ENCODE peak calls at places on chromosomes 2 and 18, in ten cellular contexts. A, V, Q, Y, F, X, E, Z, R and T are unnamed samples.

GRCh38 chr2:37832590-37833197 is 92.4 kb upstream of the RMDN2 start:
- DNase-seq in A (peak; percentile 80), V (peak; percentile 90), Q (peak; percentile 92), Y (peak; percentile 84), F (peak; percentile 92), X (peak; percentile 88), E (peak; percentile 71), Z (peak; percentile 85), R (peak; percentile 86), T (no peak)

GRCh38 chr2:24214880-24215279 is 40.0 kb downstream of the FAM228A start:
- DNase-seq in A (no peak), V (no peak), Q (no peak), Y (no peak), F (no peak), X (no peak), E (no peak), Z (no peak), R (no peak), T (no peak)

GRCh38 chr2:182784777-182785176 is 68.7 kb downstream of the DNAJC10 start:
- DNase-seq in A (no peak), V (peak; percentile 36), Q (no peak), Y (peak; percentile 36), F (no peak), X (no peak), E (peak; percentile 28), Z (peak; percentile 18), R (no peak), T (no peak)

GRCh38 chr2:98773907-98774306 is 43.0 kb upstream of the MGAT4A start:
- DNase-seq in A (no peak), V (no peak), Q (no peak), Y (no peak), F (no peak), X (no peak), E (no peak), Z (no peak), R (no peak), T (no peak)

GRCh38 chr2:145106293-145106692 is 586.4 kb upstream of the ZEB2 start:
- DNase-seq in A (no peak), V (no peak), Q (no peak), Y (no peak), F (no peak), X (no peak), E (no peak), Z (no peak), R (no peak), T (peak; percentile 43)

GRCh38 chr2:236607471-236608307 is 38.1 kb downstream of the ACKR3 start:
- DNase-seq in A (no peak), V (no peak), Q (no peak), Y (peak; percentile 11), F (no peak), X (no peak), E (no peak), Z (peak; percentile 88), R (no peak), T (peak; percentile 82)

GRCh38 chr2:15971351-15971750 is 31.0 kb downstream of the MYCN start:
- DNase-seq in A (no peak), V (no peak), Q (no peak), Y (no peak), F (no peak), X (no peak), E (no peak), Z (no peak), R (no peak), T (no peak)

GRCh38 chr2:68915345-68915841 is 37.3 kb downstream of the GKN2 start:
- DNase-seq in A (no peak), V (no peak), Q (no peak), Y (no peak), F (no peak), X (no peak), E (no peak), Z (no peak), R (no peak), T (no peak)

GRCh38 chr18:36814994-36815393 is 13.8 kb downstream of the TPGS2 start:
- DNase-seq in A (no peak), V (peak; percentile 59), Q (no peak), Y (no peak), F (no peak), X (no peak), E (no peak), Z (no peak), R (no peak), T (no peak)

GRCh38 chr2:226684563-226684959 is 115.1 kb downstream of the IRS1 start:
- DNase-seq in A (no peak), V (no peak), Q (no peak), Y (no peak), F (no peak), X (no peak), E (no peak), Z (no peak), R (no peak), T (no peak)

GRCh38 chr2:216849987-216850386 is 9.9 kb downstream of the TNP1 start:
- DNase-seq in A (no peak), V (no peak), Q (no peak), Y (no peak), F (peak; percentile 30), X (no peak), E (no peak), Z (no peak), R (no peak), T (peak; percentile 52)

GRCh38 chr2:98391581-98392270 is 45.5 kb downstream of the CNGA3 start:
- DNase-seq in A (no peak), V (no peak), Q (peak; percentile 73), Y (no peak), F (no peak), X (no peak), E (no peak), Z (no peak), R (no peak), T (no peak)

GRCh38 chr2:153431114-153431513 is 47.4 kb downstream of the RPRM start:
- DNase-seq in A (no peak), V (no peak), Q (no peak), Y (no peak), F (no peak), X (no peak), E (no peak), Z (no peak), R (no peak), T (no peak)

GRCh38 chr2:153433403-153433802 is 45.2 kb downstream of the RPRM start:
- DNase-seq in A (no peak), V (no peak), Q (no peak), Y (no peak), F (no peak), X (no peak), E (no peak), Z (no peak), R (no peak), T (no peak)

DNA sequence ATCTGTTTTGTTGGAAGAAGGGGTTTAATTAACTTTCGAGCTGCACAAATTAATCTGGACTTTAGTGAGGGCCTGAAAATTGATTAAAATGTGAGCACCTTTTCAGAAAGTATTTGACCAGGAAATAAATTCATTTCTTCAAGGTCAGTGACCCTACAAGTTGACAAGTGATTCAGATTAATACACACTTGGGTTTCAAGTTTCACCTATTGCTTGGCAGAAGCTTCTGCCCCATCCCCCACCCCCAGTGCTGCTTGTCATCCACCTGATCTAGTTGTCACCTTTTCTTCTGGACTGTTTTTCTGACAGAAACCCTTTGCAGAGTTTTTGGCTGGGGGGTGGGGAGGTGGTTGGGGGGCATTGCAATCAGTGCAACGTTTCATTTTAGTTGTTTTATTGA is 46.2 kb downstream of the RPRM start:
- DNase-seq in A (no peak), V (peak; percentile 47), Q (no peak), Y (no peak), F (no peak), X (no peak), E (no peak), Z (no peak), R (no peak), T (no peak)
- H3K27ac ChIP-seq in A (no peak overlapping the region), V (peak overlapping the region; percentile 62), Q (no peak overlapping the region), Y (no peak overlapping the region), F (no peak overlapping the region), X (no peak overlapping the region), E (no peak overlapping the region), Z (no peak overlapping the region), R (no peak overlapping the region), T (no peak overlapping the region)

GRCh38 chr18:55228191-55228590 is 268.9 kb upstream of the CCDC68 start:
- DNase-seq in A (no peak), V (no peak), Q (no peak), Y (peak; percentile 36), F (no peak), X (no peak), E (no peak), Z (no peak), R (no peak), T (no peak)
- H3K27ac ChIP-seq in A (no peak overlapping the region), V (no peak overlapping the region), Q (no peak overlapping the region), Y (peak overlapping the region; percentile 74), F (no peak overlapping the region), X (no peak overlapping the region), E (no peak overlapping the region), Z (no peak overlapping the region), R (no peak overlapping the region), T (no peak overlapping the region)

DNA sequence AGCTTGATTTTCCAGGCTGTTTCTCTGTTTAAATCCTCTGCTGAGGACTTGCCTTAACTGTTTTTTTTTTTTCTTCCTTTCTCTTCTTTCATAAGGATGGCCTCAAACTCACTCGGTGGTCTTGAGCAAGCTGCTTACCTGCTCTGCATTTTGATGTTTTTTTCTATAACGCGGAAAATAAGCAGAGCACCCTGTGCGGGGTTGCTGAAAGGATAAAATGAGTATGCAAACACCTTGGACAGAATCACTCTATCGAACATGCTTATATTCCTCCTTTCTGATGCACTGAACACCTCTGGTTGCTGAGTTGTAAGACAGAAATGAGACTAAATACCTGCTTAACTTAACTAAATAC is 41.1 kb upstream of the DSC1 start:
- DNase-seq in A (no peak), V (no peak), Q (no peak), Y (no peak), F (no peak), X (no peak), E (no peak), Z (no peak), R (no peak), T (no peak)
- H3K27ac ChIP-seq in A (no peak overlapping the region), V (peak overlapping the region; percentile 25), Q (peak overlapping the region; percentile 85), Y (no peak overlapping the region), F (no peak overlapping the region), X (no peak overlapping the region), E (no peak overlapping the region), Z (no peak overlapping the region), R (no peak overlapping the region), T (peak overlapping the region; percentile 2)

GRCh38 chr2:146597291-146597690 is 1247.5 kb upstream of the ACVR2A start:
- DNase-seq in A (no peak), V (no peak), Q (no peak), Y (no peak), F (no peak), X (no peak), E (no peak), Z (no peak), R (no peak), T (no peak)

GRCh38 chr2:146602856-146603255 is 1242.0 kb upstream of the ACVR2A start:
- DNase-seq in A (no peak), V (no peak), Q (no peak), Y (no peak), F (no peak), X (no peak), E (no peak), Z (no peak), R (no peak), T (no peak)

GRCh38 chr2:146598791-146599190 is 1246.0 kb upstream of the ACVR2A start:
- DNase-seq in A (no peak), V (no peak), Q (no peak), Y (no peak), F (no peak), X (no peak), E (no peak), Z (no peak), R (no peak), T (no peak)

GRCh38 chr2:146604521-146604920 is 1240.3 kb upstream of the ACVR2A start:
- DNase-seq in A (no peak), V (no peak), Q (no peak), Y (no peak), F (no peak), X (no peak), E (no peak), Z (no peak), R (no peak), T (no peak)

GRCh38 chr2:146602383-146602782 is 1242.4 kb upstream of the ACVR2A start:
- DNase-seq in A (no peak), V (peak; percentile 5), Q (no peak), Y (peak; percentile 21), F (no peak), X (no peak), E (no peak), Z (peak; percentile 23), R (no peak), T (no peak)
- H3K27ac ChIP-seq in A (no peak overlapping the region), V (no peak overlapping the region), Q (no peak overlapping the region), Y (peak overlapping the region; percentile 53), F (no peak overlapping the region), X (no peak overlapping the region), E (no peak overlapping the region), Z (no peak overlapping the region), R (no peak overlapping the region), T (no peak overlapping the region)